ENCODE peak calls at places on chromosomes 16 and 17, in nine cellular contexts. Z is neural crest cell, C is AG09309, B is AG04450, U is dorsolateral prefrontal cortex, O is epithelial cell of esophagus, M is A549, K is GM13976, E is mammary epithelial cell. G is an unnamed sample.
A peak's percentile ranks its signal among the peaks of the same experiment; 100 is the strongest.

GRCh38 chr17:35514561-35514960 is 22.9 kb downstream of the SLFN12L start:
- DNase-seq in M (no peak), B (no peak), E (no peak), K (no peak), U (no peak), C (no peak), O (no peak), Z (no peak), G (peak; percentile 9)

GRCh38 chr16:69772560-69773254 is 10.6 kb downstream of the WWP2 start:
- DNase-seq in O (no peak), C (no peak), U (no peak), Z (no peak), K (no peak), B (no peak), E (peak; percentile 10), M (no peak), G (no peak)

GRCh38 chr17:78374189-78374588 is 4.3 kb upstream of the PGS1 start:
- DNase-seq in Z (no peak), E (no peak), M (no peak), B (no peak), U (no peak), C (no peak), K (no peak), O (peak; percentile 73), G (no peak)

GRCh38 chr17:10477701-10478100 is 8.3 kb upstream of the MYH4 start:
- DNase-seq in E (no peak), O (no peak), U (no peak), M (no peak), Z (no peak), C (no peak), B (no peak), K (no peak), G (no peak)

GRCh38 chr17:37699285-37699973 is 45.4 kb downstream of the HNF1B start:
- DNase-seq in B (no peak), O (no peak), Z (no peak), E (no peak), K (no peak), C (no peak), U (no peak), M (no peak), G (no peak)

GRCh38 chr17:13759936-13760335 is 158.2 kb upstream of the HS3ST3A1 start:
- DNase-seq in M (no peak), E (no peak), Z (no peak), O (no peak), C (no peak), U (no peak), K (no peak), B (no peak), G (no peak)

GRCh38 chr17:27609606-27610303 is 21.2 kb upstream of the LGALS9 start:
- DNase-seq in C (peak; percentile 13), K (peak; percentile 57), U (peak; percentile 41), E (peak; percentile 42), Z (no peak), M (peak; percentile 46), B (no peak), O (peak; percentile 70), G (peak; percentile 57)

GRCh38 chr17:58388302-58389190 is 28.8 kb downstream of the RNF43 start:
- DNase-seq in Z (no peak), K (no peak), E (no peak), O (no peak), B (no peak), M (no peak), U (no peak), C (no peak), G (peak; percentile 13)

GRCh38 chr17:21524211-21524591 is 148.0 kb downstream of the KCNJ12 start:
- DNase-seq in E (no peak), O (no peak), U (peak; percentile 24), Z (no peak), K (no peak), C (no peak), B (peak; percentile 45), M (no peak), G (no peak)

GRCh38 chr16:69917311-69917710 is 33.8 kb upstream of the CLEC18A start:
- DNase-seq in C (no peak), Z (no peak), M (no peak), K (no peak), O (no peak), E (no peak), B (no peak), U (no peak), G (no peak)

GRCh38 chr17:75069783-75070182 is 18.0 kb upstream of the SLC16A5 start:
- DNase-seq in O (peak; percentile 56), K (no peak), E (no peak), B (no peak), C (no peak), M (peak; percentile 78), Z (no peak), U (no peak), G (peak; percentile 61)

GRCh38 chr17:78318843-78319242 is 41.0 kb downstream of the SOCS3 start:
- DNase-seq in E (no peak), C (no peak), Z (no peak), K (no peak), U (no peak), B (no peak), M (no peak), O (no peak), G (no peak)

GRCh38 chr17:5128905-5129535 is 13.2 kb downstream of the USP6 start:
- DNase-seq in O (no peak), B (no peak), M (no peak), E (no peak), Z (no peak), K (no peak), U (no peak), C (no peak), G (no peak)

GRCh38 chr17:81684442-81684911 is 666 bp downstream of the HGS start:
- DNase-seq in B (no peak), K (no peak), C (no peak), Z (no peak), U (no peak), O (peak; percentile 27), E (no peak), M (peak; percentile 77), G (no peak)

DNA sequence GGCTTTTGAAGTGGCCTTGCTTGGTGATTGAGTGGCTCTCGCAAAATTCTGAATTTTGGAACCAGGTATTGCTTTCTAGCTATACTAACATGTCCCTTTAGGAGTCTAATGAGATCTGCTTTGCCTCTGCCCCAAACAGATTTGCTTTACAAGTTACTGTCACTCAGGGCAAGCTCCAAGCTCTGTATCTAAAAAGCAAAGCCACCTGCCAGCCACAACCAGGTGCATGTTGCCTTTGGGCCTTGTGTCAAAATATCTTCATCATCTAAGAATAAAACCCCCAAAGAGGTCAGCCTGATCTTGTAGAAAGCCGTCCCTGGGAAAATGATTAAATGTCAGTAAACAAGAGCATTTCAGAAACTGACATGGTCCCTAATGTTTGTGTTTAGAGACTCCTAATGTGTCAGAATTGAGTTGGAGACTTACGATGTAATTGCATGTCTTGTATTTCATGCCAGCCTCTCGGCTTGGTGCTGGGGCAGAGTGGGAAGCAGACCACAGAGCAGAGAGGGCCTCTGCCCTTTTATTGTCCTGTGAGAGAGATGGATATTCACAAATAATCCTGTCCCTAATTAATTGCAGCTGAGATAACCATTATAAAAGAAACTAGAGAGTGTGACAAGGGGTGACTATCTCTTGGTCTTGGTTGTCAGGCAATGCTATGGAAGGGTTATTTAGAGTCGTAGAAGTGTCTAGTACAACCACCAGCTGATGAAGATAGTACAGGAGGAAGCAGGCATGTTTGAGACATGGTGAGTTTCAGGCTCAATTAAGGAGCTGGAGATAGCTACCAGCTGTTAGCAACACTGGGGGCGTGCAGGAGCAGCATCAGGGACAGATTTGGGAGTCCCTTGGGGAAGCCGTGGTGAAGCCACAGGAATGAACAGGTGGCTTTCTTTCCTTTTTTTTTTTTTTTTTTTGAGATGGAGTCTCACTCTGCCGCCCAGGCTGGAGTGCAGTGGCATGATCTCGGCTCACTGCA is 90.7 kb downstream of the PITPNC1 start:
- DNase-seq in B (no peak), K (peak; percentile 57), U (no peak), M (no peak), E (no peak), Z (no peak), O (no peak), C (no peak), G (no peak)
- TF ChIP-seq CTCF in B (no peak), K (no peak), U (no peak), M (no peak), E (no peak), Z (no peak), O (no peak), C (no peak), G (no peak)

GRCh38 chr16:15747937-15748336 is 97.9 kb downstream of the NDE1 start:
- DNase-seq in C (no peak), M (no peak), E (no peak), Z (no peak), B (no peak), U (no peak), O (no peak), K (no peak), G (no peak)
- TF ChIP-seq CTCF in C (no peak), M (no peak), E (no peak), Z (no peak), B (no peak), U (no peak), O (no peak), K (no peak), G (no peak)

GRCh38 chr17:48486557-48486956 is 44.3 kb downstream of the HOXB1 start:
- DNase-seq in O (peak; percentile 98), C (peak; percentile 87), M (peak; percentile 36), U (no peak), Z (no peak), K (no peak), B (peak; percentile 98), E (peak; percentile 98), G (peak; percentile 80)
- TF ChIP-seq CTCF in O (peak; percentile 23), C (peak; percentile 49), M (no peak), U (no peak), Z (no peak), K (no peak), B (peak; percentile 57), E (peak; percentile 18), G (no peak)

GRCh38 chr17:69503711-69504110 is 89.2 kb downstream of the MAP2K6 start:
- DNase-seq in K (peak; percentile 57), U (no peak), B (no peak), Z (no peak), E (no peak), O (no peak), C (no peak), M (no peak), G (no peak)

GRCh38 chr17:69508814-69509213 is 94.3 kb downstream of the MAP2K6 start:
- DNase-seq in M (no peak), K (no peak), C (no peak), O (no peak), E (no peak), Z (no peak), U (no peak), B (no peak), G (no peak)

GRCh38 chr17:69502488-69502887 is 88.0 kb downstream of the MAP2K6 start:
- DNase-seq in K (no peak), C (no peak), U (no peak), B (no peak), Z (no peak), E (no peak), O (no peak), M (no peak), G (no peak)

GRCh38 chr17:69505740-69506139 is 91.2 kb downstream of the MAP2K6 start:
- DNase-seq in B (no peak), K (no peak), U (no peak), O (no peak), M (no peak), Z (no peak), E (no peak), C (no peak), G (no peak)

DNA sequence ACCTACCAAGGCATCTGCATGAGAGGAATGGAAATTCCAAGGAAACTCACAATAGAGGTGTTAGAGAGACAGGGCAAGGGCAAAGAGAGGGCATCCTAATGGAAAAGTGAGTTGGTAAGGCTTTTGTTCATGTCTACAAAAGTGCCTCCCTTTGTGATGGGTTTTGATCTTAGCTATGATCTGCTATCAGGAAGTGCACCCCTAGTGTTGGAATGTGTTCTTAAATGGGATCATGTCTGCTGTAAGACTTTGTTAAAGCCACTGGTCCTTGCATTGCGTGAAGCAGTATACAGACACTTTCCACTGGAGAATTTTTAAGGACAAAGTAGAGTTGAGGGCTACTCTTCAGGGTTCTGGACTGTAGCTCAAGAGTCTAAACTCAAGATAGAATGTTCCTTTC is 92.0 kb downstream of the MAP2K6 start:
- DNase-seq in C (no peak), K (no peak), U (no peak), E (no peak), Z (no peak), M (peak; percentile 37), O (peak; percentile 41), B (no peak), G (peak; percentile 21)
- TF ChIP-seq CTCF in C (no peak), K (no peak), U (no peak), E (peak; percentile 44), Z (peak; percentile 53), M (peak; percentile 31), O (peak; percentile 51), B (peak; percentile 48), G (peak; percentile 15)

G was measured in MCF 10A.